ENCODE peak calls at places on chromosomes 1 and 21, in nine cellular contexts. One of them, this sample, is unnamed.

GRCh38 chr1:145878724-145879123 is 6.9 kb downstream of the ANKRD35 start:
- DNase-seq in fibroblast of villous mesenchyme: peak; percentile 18
- DNase-seq in testis: no peak
- DNase-seq in IMR-90: peak; percentile 47
- DNase-seq in astrocyte: no peak
- DNase-seq in PC-9: no peak
- DNase-seq in GM12865: no peak
- DNase-seq in psoas muscle: no peak
- DNase-seq in thyroid gland: no peak
- DNase-seq in this sample: peak; percentile 55

GRCh38 chr1:207497951-207498350 is 2.0 kb downstream of the CR1 start:
- DNase-seq in psoas muscle: no peak
- DNase-seq in PC-9: no peak
- DNase-seq in astrocyte: no peak
- DNase-seq in IMR-90: no peak
- DNase-seq in fibroblast of villous mesenchyme: no peak
- DNase-seq in thyroid gland: no peak
- DNase-seq in GM12865: peak; percentile 61
- DNase-seq in testis: no peak
- DNase-seq in this sample: no peak

GRCh38 chr1:11281518-11282331 is 8.7 kb downstream of the UBIAD1 start:
- DNase-seq in astrocyte: peak; percentile 92
- DNase-seq in testis: peak; percentile 18
- DNase-seq in fibroblast of villous mesenchyme: peak; percentile 86
- DNase-seq in psoas muscle: no peak
- DNase-seq in IMR-90: peak; percentile 98
- DNase-seq in thyroid gland: peak; percentile 21
- DNase-seq in PC-9: no peak
- DNase-seq in GM12865: no peak
- DNase-seq in this sample: peak; percentile 98

GRCh38 chr21:45330075-45330781 is 42.5 kb upstream of the POFUT2 start:
- DNase-seq in testis: no peak
- DNase-seq in psoas muscle: peak; percentile 61
- DNase-seq in IMR-90: peak; percentile 88
- DNase-seq in thyroid gland: peak; percentile 95
- DNase-seq in astrocyte: peak; percentile 77
- DNase-seq in PC-9: peak; percentile 67
- DNase-seq in GM12865: no peak
- DNase-seq in fibroblast of villous mesenchyme: peak; percentile 89
- DNase-seq in this sample: peak; percentile 88

GRCh38 chr1:36217667-36218066 is 6.6 kb upstream of the THRAP3 start:
- DNase-seq in thyroid gland: no peak
- DNase-seq in PC-9: no peak
- DNase-seq in fibroblast of villous mesenchyme: peak; percentile 41
- DNase-seq in testis: no peak
- DNase-seq in astrocyte: no peak
- DNase-seq in GM12865: no peak
- DNase-seq in psoas muscle: no peak
- DNase-seq in IMR-90: peak; percentile 48
- DNase-seq in this sample: peak; percentile 70

GRCh38 chr1:214377886-214378285 is 96.9 kb downstream of the SMYD2 start:
- DNase-seq in thyroid gland: no peak
- DNase-seq in psoas muscle: no peak
- DNase-seq in astrocyte: peak; percentile 90
- DNase-seq in fibroblast of villous mesenchyme: peak; percentile 74
- DNase-seq in testis: no peak
- DNase-seq in GM12865: no peak
- DNase-seq in PC-9: peak; percentile 83
- DNase-seq in IMR-90: peak; percentile 80
- DNase-seq in this sample: peak; percentile 74

GRCh38 chr1:216523449-216524190 is 100.4 kb upstream of the USH2A start:
- DNase-seq in IMR-90: peak; percentile 87
- DNase-seq in astrocyte: peak; percentile 27
- DNase-seq in thyroid gland: no peak
- DNase-seq in PC-9: no peak
- DNase-seq in GM12865: no peak
- DNase-seq in psoas muscle: no peak
- DNase-seq in testis: no peak
- DNase-seq in fibroblast of villous mesenchyme: peak; percentile 55
- DNase-seq in this sample: peak; percentile 69

GRCh38 chr1:224430511-224431113 is 4.0 kb downstream of the WDR26 start:
- DNase-seq in astrocyte: peak; percentile 63
- DNase-seq in thyroid gland: peak; percentile 11
- DNase-seq in testis: no peak
- DNase-seq in fibroblast of villous mesenchyme: peak; percentile 82
- DNase-seq in IMR-90: peak; percentile 76
- DNase-seq in psoas muscle: no peak
- DNase-seq in GM12865: peak; percentile 58
- DNase-seq in PC-9: no peak
- DNase-seq in this sample: peak; percentile 82

GRCh38 chr1:216071227-216071626 is 352.0 kb downstream of the USH2A start:
- DNase-seq in IMR-90: no peak
- DNase-seq in GM12865: no peak
- DNase-seq in testis: no peak
- DNase-seq in fibroblast of villous mesenchyme: no peak
- DNase-seq in PC-9: no peak
- DNase-seq in psoas muscle: no peak
- DNase-seq in thyroid gland: no peak
- DNase-seq in astrocyte: no peak
- DNase-seq in this sample: no peak

GRCh38 chr1:145979746-145980435 is 15.4 kb downstream of the POLR3GL start:
- DNase-seq in psoas muscle: peak; percentile 78
- DNase-seq in PC-9: no peak
- DNase-seq in fibroblast of villous mesenchyme: no peak
- DNase-seq in thyroid gland: no peak
- DNase-seq in astrocyte: no peak
- DNase-seq in GM12865: peak; percentile 60
- DNase-seq in IMR-90: no peak
- DNase-seq in testis: no peak
- DNase-seq in this sample: peak; percentile 58

GRCh38 chr21:29175408-29176147 is 45.1 kb downstream of the MAP3K7CL start:
- DNase-seq in GM12865: peak; percentile 18
- DNase-seq in PC-9: no peak
- DNase-seq in psoas muscle: no peak
- DNase-seq in fibroblast of villous mesenchyme: peak; percentile 94
- DNase-seq in testis: no peak
- DNase-seq in thyroid gland: no peak
- DNase-seq in astrocyte: no peak
- DNase-seq in IMR-90: peak; percentile 75
- DNase-seq in this sample: peak; percentile 95

GRCh38 chr1:161177936-161178244 is 583 bp upstream of the B4GALT3 start:
- DNase-seq in GM12865: no peak
- DNase-seq in testis: no peak
- DNase-seq in PC-9: no peak
- DNase-seq in astrocyte: no peak
- DNase-seq in fibroblast of villous mesenchyme: no peak
- DNase-seq in psoas muscle: no peak
- DNase-seq in IMR-90: no peak
- DNase-seq in thyroid gland: no peak
- DNase-seq in this sample: no peak
- TF ChIP-seq CTCF in GM12865: no peak
- TF ChIP-seq CTCF in testis: no peak
- TF ChIP-seq CTCF in PC-9: no peak
- TF ChIP-seq CTCF in astrocyte: no peak
- TF ChIP-seq CTCF in fibroblast of villous mesenchyme: no peak
- TF ChIP-seq CTCF in psoas muscle: no peak
- TF ChIP-seq CTCF in IMR-90: no peak
- TF ChIP-seq CTCF in thyroid gland: no peak
- TF ChIP-seq CTCF in this sample: no peak

GRCh38 chr1:24189528-24189927 is 2.4 kb upstream of the IFNLR1 start:
- DNase-seq in thyroid gland: no peak
- DNase-seq in testis: no peak
- DNase-seq in GM12865: peak; percentile 89
- DNase-seq in PC-9: no peak
- DNase-seq in fibroblast of villous mesenchyme: no peak
- DNase-seq in astrocyte: no peak
- DNase-seq in psoas muscle: no peak
- DNase-seq in IMR-90: no peak
- DNase-seq in this sample: no peak

GRCh38 chr1:24185056-24185455 is 2.0 kb downstream of the IFNLR1 start:
- DNase-seq in PC-9: no peak
- DNase-seq in fibroblast of villous mesenchyme: no peak
- DNase-seq in testis: no peak
- DNase-seq in psoas muscle: no peak
- DNase-seq in astrocyte: no peak
- DNase-seq in thyroid gland: no peak
- DNase-seq in IMR-90: no peak
- DNase-seq in GM12865: no peak
- DNase-seq in this sample: no peak

GRCh38 chr1:24186993-24187790 is at the start of gene IFNLR1:
- DNase-seq in IMR-90: no peak
- DNase-seq in testis: peak; percentile 56
- DNase-seq in GM12865: peak; percentile 90
- DNase-seq in PC-9: peak; percentile 76
- DNase-seq in astrocyte: no peak
- DNase-seq in thyroid gland: peak; percentile 87
- DNase-seq in fibroblast of villous mesenchyme: no peak
- DNase-seq in psoas muscle: peak; percentile 78
- DNase-seq in this sample: no peak

GRCh38 chr1:24186711-24186992 is 437 bp downstream of the IFNLR1 start:
- DNase-seq in astrocyte: no peak
- DNase-seq in psoas muscle: no peak
- DNase-seq in fibroblast of villous mesenchyme: no peak
- DNase-seq in thyroid gland: no peak
- DNase-seq in GM12865: no peak
- DNase-seq in IMR-90: no peak
- DNase-seq in PC-9: no peak
- DNase-seq in testis: no peak
- DNase-seq in this sample: no peak

GRCh38 chr1:24186031-24186710 is 918 bp downstream of the IFNLR1 start:
- DNase-seq in thyroid gland: no peak
- DNase-seq in testis: no peak
- DNase-seq in GM12865: no peak
- DNase-seq in psoas muscle: no peak
- DNase-seq in fibroblast of villous mesenchyme: no peak
- DNase-seq in IMR-90: no peak
- DNase-seq in PC-9: no peak
- DNase-seq in astrocyte: no peak
- DNase-seq in this sample: no peak
- H3K4me3 ChIP-seq in thyroid gland: peak overlapping the region; percentile 42
- H3K4me3 ChIP-seq in testis: no peak overlapping the region
- H3K4me3 ChIP-seq in GM12865: peak overlapping the region; percentile 56
- H3K4me3 ChIP-seq in psoas muscle: peak overlapping the region; percentile 77
- H3K4me3 ChIP-seq in fibroblast of villous mesenchyme: no peak overlapping the region
- H3K4me3 ChIP-seq in IMR-90: no peak overlapping the region
- H3K4me3 ChIP-seq in PC-9: peak overlapping the region; percentile 73
- H3K4me3 ChIP-seq in astrocyte: no peak overlapping the region
- H3K4me3 ChIP-seq in this sample: no peak overlapping the region

DNA sequence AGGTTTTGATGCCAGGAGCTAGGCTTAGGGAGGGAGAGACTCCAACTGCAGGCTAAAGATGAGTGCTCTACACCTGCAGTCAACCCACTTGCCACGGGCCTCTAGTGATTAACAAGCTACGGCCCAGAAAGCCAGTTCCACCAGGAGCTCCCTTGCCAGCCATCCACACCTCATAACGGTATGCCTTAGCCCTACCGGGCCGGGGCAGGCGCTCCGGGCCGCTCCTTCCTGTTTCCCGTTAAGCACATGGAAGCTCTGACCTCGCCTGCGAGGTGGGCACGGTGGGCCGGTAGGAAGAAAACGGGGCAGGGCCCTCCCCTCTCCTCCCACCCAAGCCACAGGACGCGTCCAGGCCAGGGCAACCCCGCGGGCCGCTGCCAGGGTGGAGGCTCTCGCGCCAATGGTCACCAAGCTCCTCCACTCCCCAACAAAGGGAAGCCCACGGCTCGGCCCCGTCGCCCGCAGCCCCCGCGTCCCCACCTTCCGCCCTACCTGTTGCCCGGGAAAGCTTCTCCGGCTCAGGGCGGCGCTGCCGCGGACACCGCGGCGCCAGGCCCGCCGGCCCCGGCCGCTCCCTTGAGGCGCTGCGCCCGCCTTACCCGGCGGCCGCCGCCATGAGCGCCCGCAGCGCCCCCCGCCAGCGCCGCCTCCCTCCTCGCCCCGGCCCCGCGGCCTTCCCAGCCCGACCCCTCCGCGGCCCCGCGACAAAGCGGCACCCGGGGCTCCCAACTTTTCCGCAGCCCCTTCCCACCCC is 632 bp downstream of the CERS2 start:
- DNase-seq in psoas muscle: peak; percentile 67
- DNase-seq in PC-9: peak; percentile 26
- DNase-seq in thyroid gland: peak; percentile 54
- DNase-seq in fibroblast of villous mesenchyme: peak; percentile 23
- DNase-seq in astrocyte: no peak
- DNase-seq in GM12865: peak; percentile 58
- DNase-seq in IMR-90: no peak
- DNase-seq in testis: peak; percentile 44
- DNase-seq in this sample: peak; percentile 33
- TF ChIP-seq CTCF in psoas muscle: no peak
- TF ChIP-seq CTCF in PC-9: no peak
- TF ChIP-seq CTCF in thyroid gland: no peak
- TF ChIP-seq CTCF in fibroblast of villous mesenchyme: no peak
- TF ChIP-seq CTCF in astrocyte: no peak
- TF ChIP-seq CTCF in GM12865: no peak
- TF ChIP-seq CTCF in IMR-90: no peak
- TF ChIP-seq CTCF in testis: no peak
- TF ChIP-seq CTCF in this sample: no peak

DNA sequence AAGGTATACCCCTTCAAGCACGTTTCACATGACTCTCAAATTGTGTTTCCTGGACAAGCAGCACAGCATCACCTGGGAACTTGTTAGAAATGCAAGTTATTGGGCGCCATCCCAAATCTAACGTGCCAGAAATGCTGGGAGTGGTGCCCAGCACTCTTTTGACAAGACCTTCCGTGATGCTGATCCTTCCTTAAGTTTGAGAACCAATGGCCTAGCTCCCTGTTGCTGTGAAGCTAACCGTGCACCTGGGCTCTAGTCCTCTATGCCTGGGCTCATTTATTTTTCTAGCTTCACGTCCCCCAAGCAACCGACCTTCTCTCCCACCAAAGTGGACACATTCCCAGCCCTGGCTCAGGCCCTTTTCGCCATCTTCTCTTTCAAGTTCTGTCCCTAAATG is 4.3 kb downstream of the BEST4 start:
- DNase-seq in PC-9: no peak
- DNase-seq in fibroblast of villous mesenchyme: no peak
- DNase-seq in GM12865: no peak
- DNase-seq in IMR-90: no peak
- DNase-seq in astrocyte: no peak
- DNase-seq in testis: no peak
- DNase-seq in psoas muscle: no peak
- DNase-seq in thyroid gland: peak; percentile 45
- DNase-seq in this sample: no peak
- H3K4me3 ChIP-seq in PC-9: no peak overlapping the region
- H3K4me3 ChIP-seq in fibroblast of villous mesenchyme: peak overlapping the region; percentile 36
- H3K4me3 ChIP-seq in GM12865: peak overlapping the region; percentile 64
- H3K4me3 ChIP-seq in IMR-90: no peak overlapping the region
- H3K4me3 ChIP-seq in astrocyte: no peak overlapping the region
- H3K4me3 ChIP-seq in testis: peak overlapping the region; percentile 63
- H3K4me3 ChIP-seq in psoas muscle: peak overlapping the region; percentile 68
- H3K4me3 ChIP-seq in thyroid gland: peak overlapping the region; percentile 42
- H3K4me3 ChIP-seq in this sample: peak overlapping the region; percentile 51